ENCODE peak calls at places on chromosomes 7 and 10, in ten cellular contexts. K is AG09319; H is choroid plexus epithelial cell; P is Peyer's patch; A is endothelial cell; R is mammary epithelial cell; M is upper lobe of right lung; U is fibroblast of pulmonary artery; T is CD4-positive, alpha-beta T cell; G is brain microvascular endothelial cell. Q is an unnamed sample.

GRCh38 chr7:130486963-130487324 is 4.9 kb upstream of the MEST start:
- DNase-seq in K (no peak), H (no peak), P (no peak), A (no peak), R (no peak), M (no peak), U (no peak), T (no peak), G (no peak), Q (no peak)

GRCh38 chr7:115879171-115879570 is 151.4 kb downstream of the TFEC start:
- DNase-seq in K (no peak), H (no peak), P (no peak), A (no peak), R (no peak), M (no peak), U (no peak), T (no peak), G (no peak), Q (no peak)

GRCh38 chr10:61629594-61629993 is 33.1 kb upstream of the CABCOCO1 start:
- DNase-seq in K (no peak), H (no peak), P (no peak), A (no peak), R (no peak), M (no peak), U (no peak), T (no peak), G (no peak), Q (no peak)

GRCh38 chr7:87416682-87417587 is 58.5 kb downstream of the ABCB4 start:
- DNase-seq in K (no peak), H (peak), P (peak), A (peak), R (peak), M (no peak), U (peak), T (peak), G (peak), Q (peak)

GRCh38 chr10:65861249-65861648 is 1064.6 kb upstream of the LRRTM3 start:
- DNase-seq in K (no peak), H (peak), P (peak), A (no peak), R (peak), M (no peak), U (peak), T (no peak), G (peak), Q (no peak)

GRCh38 chr7:43307522-43307921 is 195.1 kb downstream of the HECW1 start:
- DNase-seq in K (no peak), H (peak), P (no peak), A (no peak), R (no peak), M (no peak), U (no peak), T (no peak), G (no peak), Q (no peak)

GRCh38 chr7:156491435-156491834 is 149.1 kb upstream of the RNF32 start:
- DNase-seq in K (no peak), H (no peak), P (no peak), A (no peak), R (no peak), M (no peak), U (no peak), T (no peak), G (no peak), Q (no peak)

GRCh38 chr10:79310217-79310865 is 36.9 kb upstream of the PPIF start:
- DNase-seq in K (no peak), H (no peak), P (no peak), A (no peak), R (no peak), M (no peak), U (no peak), T (no peak), G (no peak), Q (no peak)

GRCh38 chr10:32346551-32347362 is at the start of gene EPC1:
- DNase-seq in K (peak), H (peak), P (peak), A (peak), R (peak), M (peak), U (peak), T (peak), G (peak), Q (peak)

GRCh38 chr7:74655785-74656420 is 1.6 kb upstream of the GTF2I start:
- DNase-seq in K (no peak), H (peak), P (no peak), A (no peak), R (no peak), M (no peak), U (no peak), T (no peak), G (no peak), Q (no peak)

GRCh38 chr10:132904169-132904813 is 38.1 kb downstream of the CFAP46 start:
- DNase-seq in K (no peak), H (peak), P (peak), A (peak), R (peak), M (peak), U (peak), T (no peak), G (no peak), Q (no peak)

GRCh38 chr10:99394256-99394655 is 36.2 kb downstream of the GOT1 start:
- DNase-seq in K (no peak), H (no peak), P (no peak), A (no peak), R (peak), M (no peak), U (no peak), T (no peak), G (no peak), Q (no peak)

GRCh38 chr7:48638041-48638440 is 286.3 kb upstream of the CDC14C start:
- DNase-seq in K (no peak), H (no peak), P (no peak), A (no peak), R (no peak), M (no peak), U (no peak), T (no peak), G (no peak), Q (no peak)

GRCh38 chr7:99623702-99624447 is 7.1 kb downstream of the ZSCAN25 start:
- DNase-seq in K (no peak), H (no peak), P (no peak), A (no peak), R (no peak), M (no peak), U (no peak), T (no peak), G (no peak), Q (no peak)

GRCh38 chr7:150322114-150322832 is 882 bp upstream of the LRRC61 start:
- DNase-seq in K (no peak), H (no peak), P (no peak), A (no peak), R (no peak), M (no peak), U (no peak), T (peak), G (no peak), Q (no peak)

GRCh38 chr7:136617176-136617575 is 251.3 kb upstream of the CHRM2 start:
- DNase-seq in K (no peak), H (no peak), P (no peak), A (no peak), R (no peak), M (no peak), U (no peak), T (no peak), G (no peak), Q (no peak)

GRCh38 chr7:15016726-15017125 is 114.2 kb upstream of the DGKB start:
- DNase-seq in K (no peak), H (no peak), P (no peak), A (no peak), R (peak), M (no peak), U (no peak), T (no peak), G (no peak), Q (no peak)

GRCh38 chr10:104253106-104253505 is 1.6 kb upstream of the GSTO1 start:
- DNase-seq in K (no peak), H (no peak), P (peak), A (no peak), R (no peak), M (no peak), U (no peak), T (no peak), G (no peak), Q (no peak)

GRCh38 chr7:70607281-70607680 is 524.7 kb upstream of the GALNT17 start:
- DNase-seq in K (no peak), H (no peak), P (no peak), A (no peak), R (peak), M (no peak), U (no peak), T (no peak), G (no peak), Q (no peak)

GRCh38 chr10:70502406-70502805 is 23.8 kb downstream of the PALD1 start:
- DNase-seq in K (no peak), H (no peak), P (no peak), A (no peak), R (no peak), M (no peak), U (no peak), T (no peak), G (no peak), Q (no peak)

GRCh38 chr7:30908681-30909080 is 3.0 kb upstream of the AQP1 start:
- DNase-seq in K (no peak), H (no peak), P (no peak), A (peak), R (no peak), M (no peak), U (no peak), T (no peak), G (no peak), Q (no peak)

GRCh38 chr7:85554294-85554877 is 367.5 kb upstream of the SEMA3D start:
- DNase-seq in K (peak), H (peak), P (peak), A (peak), R (peak), M (no peak), U (peak), T (no peak), G (peak), Q (no peak)

GRCh38 chr10:95475827-95476481 is 85.2 kb downstream of the SORBS1 start:
- DNase-seq in K (no peak), H (no peak), P (peak), A (no peak), R (no peak), M (no peak), U (no peak), T (no peak), G (no peak), Q (no peak)

GRCh38 chr7:134444198-134444960 is 14.5 kb downstream of the AKR1B1 start:
- DNase-seq in K (no peak), H (no peak), P (no peak), A (no peak), R (no peak), M (no peak), U (no peak), T (no peak), G (no peak), Q (no peak)

GRCh38 chr10:131179386-131179785 is 132.1 kb downstream of the TCERG1L start:
- DNase-seq in K (no peak), H (no peak), P (peak), A (no peak), R (no peak), M (peak), U (no peak), T (no peak), G (no peak), Q (no peak)

DNA sequence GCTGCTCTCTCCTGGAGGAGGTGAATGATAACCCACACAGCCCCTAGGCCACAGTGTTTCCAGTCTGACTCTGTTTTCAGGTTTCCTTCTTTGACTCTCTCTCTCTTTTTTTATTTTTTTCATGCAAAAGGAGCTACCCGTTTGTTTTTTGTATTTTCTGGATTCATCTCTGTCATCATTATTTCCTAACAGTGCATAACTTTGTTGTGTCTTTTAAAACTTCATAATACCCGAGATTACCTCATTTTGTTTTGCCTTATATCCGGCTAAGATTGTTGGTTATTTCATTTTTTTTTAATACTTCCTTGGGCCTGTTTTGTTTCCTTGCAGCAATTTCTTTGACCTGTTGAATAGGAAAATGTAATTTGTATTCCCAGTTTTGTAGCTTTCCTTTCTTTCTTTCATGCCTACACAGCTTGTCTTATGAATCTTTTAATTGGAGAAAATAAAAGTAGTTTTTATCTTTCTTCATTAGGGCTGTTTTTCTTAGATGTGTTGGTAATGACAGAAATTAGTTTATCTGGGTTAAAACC is 72.5 kb downstream of the SPAG6 start:
- DNase-seq in K (no peak), H (no peak), P (no peak), A (no peak), R (no peak), M (no peak), U (no peak), T (no peak), G (no peak), Q (no peak)
- TF ChIP-seq CTCF in K (no peak), H (no peak), P (no peak), A (no peak), R (no peak), M (no peak), U (no peak), T (no peak), G (no peak), Q (no peak)

GRCh38 chr10:12919574-12919973 is 81.9 kb downstream of the CCDC3 start:
- DNase-seq in K (no peak), H (no peak), P (no peak), A (no peak), R (no peak), M (no peak), U (no peak), T (no peak), G (no peak), Q (no peak)
- TF ChIP-seq CTCF in K (no peak), H (no peak), P (no peak), A (no peak), R (no peak), M (no peak), U (no peak), T (no peak), G (no peak), Q (no peak)

GRCh38 chr7:54885285-54885684 is 126.3 kb upstream of the SEC61G start:
- DNase-seq in K (no peak), H (no peak), P (no peak), A (no peak), R (no peak), M (no peak), U (no peak), T (no peak), G (no peak), Q (no peak)
- TF ChIP-seq CTCF in K (no peak), H (no peak), P (no peak), A (no peak), R (no peak), M (no peak), U (no peak), T (no peak), G (no peak), Q (no peak)

GRCh38 chr7:93804726-93805125 is 85.8 kb downstream of the TFPI2 start:
- DNase-seq in K (no peak), H (no peak), P (no peak), A (no peak), R (no peak), M (no peak), U (no peak), T (no peak), G (no peak), Q (no peak)

DNA sequence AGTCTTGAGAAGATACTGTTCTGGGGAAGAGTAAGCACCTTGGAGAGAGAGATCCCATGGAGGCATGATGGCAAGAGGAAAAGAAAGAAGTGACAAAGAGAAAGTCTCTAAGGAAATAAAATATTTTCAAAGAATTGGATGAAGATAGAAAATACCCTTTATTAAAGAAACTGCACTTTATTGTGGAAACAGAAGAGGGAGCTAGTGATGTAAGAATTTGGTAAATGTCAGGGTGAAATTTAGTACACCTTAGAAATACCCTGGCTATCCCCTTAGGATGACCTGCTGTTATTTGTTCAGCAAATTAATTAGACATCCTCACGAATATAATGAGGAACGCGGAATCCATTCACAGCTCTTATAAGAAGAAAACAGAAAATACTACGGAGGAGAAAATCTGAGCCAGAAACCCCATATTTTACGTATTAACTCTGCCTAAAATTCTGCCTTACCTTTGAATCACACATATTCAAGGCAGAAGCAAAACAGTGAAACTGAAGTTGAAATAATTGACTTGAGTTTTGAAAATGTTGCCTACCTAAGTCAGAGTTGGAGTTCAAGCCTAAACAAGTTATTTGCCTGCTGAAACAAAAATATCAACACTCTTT is 90.7 kb downstream of the TFPI2 start:
- DNase-seq in K (no peak), H (peak), P (no peak), A (no peak), R (peak), M (no peak), U (peak), T (no peak), G (no peak), Q (no peak)
- TF ChIP-seq CTCF in K (peak), H (peak), P (no peak), A (peak), R (peak), M (peak), U (peak), T (no peak), G (peak), Q (no peak)

GRCh38 chr10:125521721-125522680 is 161.0 kb downstream of the TEX36 start:
- DNase-seq in K (no peak), H (no peak), P (no peak), A (peak), R (no peak), M (no peak), U (no peak), T (no peak), G (no peak), Q (no peak)
- TF ChIP-seq CTCF in K (peak), H (peak), P (no peak), A (peak), R (peak), M (peak), U (peak), T (peak), G (peak), Q (no peak)

GRCh38 chr7:98166668-98166970 is 44.6 kb upstream of the BHLHA15 start:
- DNase-seq in K (no peak), H (no peak), P (no peak), A (no peak), R (no peak), M (no peak), U (no peak), T (no peak), G (no peak), Q (no peak)

GRCh38 chr7:98167653-98168052 is 43.6 kb upstream of the BHLHA15 start:
- DNase-seq in K (no peak), H (no peak), P (no peak), A (no peak), R (no peak), M (no peak), U (no peak), T (no peak), G (no peak), Q (no peak)

GRCh38 chr7:98168904-98169621 is 42.2 kb upstream of the BHLHA15 start:
- DNase-seq in K (no peak), H (no peak), P (no peak), A (no peak), R (no peak), M (no peak), U (no peak), T (no peak), G (no peak), Q (no peak)

GRCh38 chr7:98165827-98166667 is 45.2 kb upstream of the BHLHA15 start:
- DNase-seq in K (no peak), H (peak), P (peak), A (peak), R (peak), M (peak), U (peak), T (peak), G (peak), Q (no peak)

DNA sequence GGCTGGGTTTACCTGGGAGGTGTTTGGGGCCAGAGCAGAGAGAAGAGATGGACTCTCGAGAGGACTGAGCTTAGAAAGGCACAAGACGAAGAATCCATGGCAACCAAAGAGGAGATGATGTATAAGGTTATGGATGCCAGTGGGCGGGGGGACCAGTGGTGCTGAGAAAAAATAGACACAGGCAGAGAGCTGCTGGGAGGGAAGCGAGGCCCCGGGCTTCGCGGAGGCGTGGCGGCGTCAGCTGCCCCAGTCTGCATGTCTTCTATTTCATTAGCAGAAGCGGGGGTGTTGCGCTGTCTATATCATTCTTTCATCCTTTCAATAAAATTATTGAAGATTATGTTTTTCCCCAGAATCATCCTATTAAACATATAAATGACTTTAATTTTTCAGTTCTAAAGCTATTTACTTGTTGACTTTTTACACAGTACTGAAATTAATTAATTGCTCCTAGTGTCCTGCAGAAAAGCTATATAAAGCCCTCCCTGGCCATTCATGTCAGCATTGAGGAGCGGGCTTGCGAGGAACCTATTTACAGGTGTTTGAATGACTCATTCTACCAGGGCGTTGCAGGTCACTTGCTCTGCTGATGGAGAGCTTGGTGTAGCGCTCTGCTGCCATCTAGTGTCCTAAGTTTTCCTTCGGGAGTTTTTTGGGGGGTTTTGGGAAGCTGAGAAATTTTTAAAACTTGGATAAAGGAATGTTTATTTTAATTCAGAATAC is 42.9 kb upstream of the BHLHA15 start:
- DNase-seq in K (peak), H (peak), P (peak), A (peak), R (peak), M (no peak), U (peak), T (peak), G (peak), Q (no peak)
- TF ChIP-seq CTCF in K (peak), H (peak), P (peak), A (no peak), R (peak), M (peak), U (peak), T (peak), G (peak), Q (no peak)